ENCODE peak calls at places on chromosomes 5 and 9, in eight cellular contexts. L, W, V, U, G, T, Z and N are unnamed samples. For H3K27me3, the result is how much of the 10 kb centered on the place peaks cover.

GRCh38 chr5:95731571-95732554 is 727 bp downstream of the RHOBTB3 start:
- DNase-seq in L (peak), W (peak), V (peak), U (peak), G (peak), T (no peak), Z (peak), N (peak)

GRCh38 chr5:35308391-35308790 is 78.1 kb upstream of the PRLR start:
- DNase-seq in L (no peak), W (no peak), V (no peak), U (no peak), G (no peak), T (no peak), Z (no peak), N (no peak)

GRCh38 chr5:100877277-100877676 is 25.8 kb downstream of the ST8SIA4 start:
- DNase-seq in L (no peak), W (no peak), V (no peak), U (no peak), G (no peak), T (no peak), Z (no peak), N (no peak)

GRCh38 chr5:157745041-157745456 is 1.5 kb downstream of the LSM11 start:
- DNase-seq in L (no peak), W (no peak), V (no peak), U (no peak), G (no peak), T (no peak), Z (no peak), N (no peak)

GRCh38 chr5:53965459-53965858 is 344.9 kb downstream of the ARL15 start:
- DNase-seq in L (no peak), W (no peak), V (no peak), U (no peak), G (peak), T (no peak), Z (peak), N (no peak)

GRCh38 chr5:151123897-151124751 is 33.5 kb downstream of the ANXA6 start:
- DNase-seq in L (no peak), W (peak), V (no peak), U (no peak), G (peak), T (no peak), Z (peak), N (no peak)

GRCh38 chr5:137487600-137487999 is 11.5 kb downstream of the SPOCK1 start:
- DNase-seq in L (no peak), W (no peak), V (no peak), U (peak), G (peak), T (peak), Z (peak), N (no peak)

GRCh38 chr5:134131165-134131564 is 16.7 kb downstream of the TCF7 start:
- DNase-seq in L (no peak), W (no peak), V (no peak), U (no peak), G (no peak), T (no peak), Z (no peak), N (no peak)

GRCh38 chr9:131278421-131279111 is 2.3 kb upstream of the FAM78A start:
- DNase-seq in L (no peak), W (no peak), V (no peak), U (no peak), G (no peak), T (no peak), Z (no peak), N (no peak)

GRCh38 chr9:131280660-131281059 is 4.3 kb upstream of the FAM78A start:
- DNase-seq in L (no peak), W (no peak), V (no peak), U (no peak), G (no peak), T (no peak), Z (no peak), N (no peak)

GRCh38 chr9:131279196-131279926 is 3.1 kb upstream of the FAM78A start:
- DNase-seq in L (no peak), W (no peak), V (no peak), U (no peak), G (no peak), T (no peak), Z (no peak), N (no peak)

GRCh38 chr9:131281119-131281965 is 5.0 kb upstream of the FAM78A start:
- DNase-seq in L (no peak), W (no peak), V (no peak), U (no peak), G (no peak), T (no peak), Z (no peak), N (no peak)

DNA sequence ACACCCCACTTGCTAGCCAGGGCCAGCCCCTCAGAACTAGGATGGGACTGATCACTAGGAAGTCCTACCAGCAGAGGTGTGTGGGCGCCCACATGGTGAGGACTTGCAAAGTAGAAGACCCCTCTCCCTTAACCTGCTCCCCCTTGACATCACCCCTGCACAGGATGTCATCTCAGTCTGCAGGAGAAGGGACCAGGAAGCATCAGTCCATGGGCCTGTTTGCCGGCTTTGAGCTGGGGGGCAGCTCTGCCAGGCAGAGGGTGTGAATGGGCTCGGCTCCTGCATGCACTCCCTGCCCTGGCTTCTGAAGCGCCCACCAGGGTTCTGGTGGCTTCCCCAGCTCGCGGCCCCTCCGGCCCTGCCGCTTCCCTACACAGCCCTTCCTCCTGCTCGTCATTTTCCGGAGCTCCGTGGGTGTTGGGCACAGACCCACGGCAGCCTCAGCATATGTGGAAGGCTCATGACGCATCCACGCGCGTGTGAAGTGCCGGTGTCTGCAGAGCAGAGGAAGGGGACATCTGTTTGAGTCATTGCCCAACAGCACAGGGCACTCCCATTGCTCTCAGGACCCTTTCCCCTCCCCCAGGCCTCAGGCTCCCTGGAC is 3.7 kb upstream of the FAM78A start:
- DNase-seq in L (no peak), W (no peak), V (no peak), U (no peak), G (no peak), T (no peak), Z (peak), N (no peak)
- H3K27me3 ChIP-seq in L (under half), W (half or more), V (under half), U (half or more), G (under half), T (under half), Z (under half), N (under half)

GRCh38 chr9:38138276-38138675 is 69.2 kb upstream of the SHB start:
- DNase-seq in L (no peak), W (no peak), V (no peak), U (no peak), G (no peak), T (no peak), Z (no peak), N (no peak)
- H3K27me3 ChIP-seq in L (under half), W (under half), V (under half), U (under half), G (under half), T (under half), Z (half or more), N (under half)

GRCh38 chr9:130954317-130954716 is 15.3 kb upstream of the FIBCD1 start:
- DNase-seq in L (no peak), W (no peak), V (no peak), U (no peak), G (no peak), T (no peak), Z (no peak), N (no peak)

GRCh38 chr9:130949188-130950038 is 10.4 kb upstream of the FIBCD1 start:
- DNase-seq in L (no peak), W (no peak), V (no peak), U (no peak), G (no peak), T (no peak), Z (no peak), N (no peak)

GRCh38 chr9:130955947-130956621 is 17.0 kb upstream of the FIBCD1 start:
- DNase-seq in L (no peak), W (no peak), V (no peak), U (no peak), G (no peak), T (no peak), Z (no peak), N (no peak)

GRCh38 chr9:130950039-130950311 is 10.9 kb upstream of the FIBCD1 start:
- DNase-seq in L (no peak), W (no peak), V (no peak), U (no peak), G (no peak), T (no peak), Z (no peak), N (no peak)

GRCh38 chr9:130952065-130952762 is 13.2 kb upstream of the FIBCD1 start:
- DNase-seq in L (no peak), W (no peak), V (no peak), U (no peak), G (no peak), T (no peak), Z (no peak), N (no peak)
- H3K27me3 ChIP-seq in L (under half), W (half or more), V (half or more), U (under half), G (under half), T (under half), Z (under half), N (under half)

GRCh38 chr5:39099831-39100230 is 25.6 kb upstream of the RICTOR start:
- DNase-seq in L (no peak), W (no peak), V (no peak), U (no peak), G (no peak), T (no peak), Z (no peak), N (no peak)
- H3K27me3 ChIP-seq in L (under half), W (under half), V (under half), U (under half), G (under half), T (under half), Z (under half), N (under half)

GRCh38 chr5:141879941-141880738 is 1.9 kb upstream of the PCDH1 start:
- DNase-seq in L (peak), W (no peak), V (no peak), U (no peak), G (no peak), T (no peak), Z (no peak), N (no peak)
- H3K27me3 ChIP-seq in L (under half), W (half or more), V (half or more), U (under half), G (half or more), T (half or more), Z (half or more), N (under half)

DNA sequence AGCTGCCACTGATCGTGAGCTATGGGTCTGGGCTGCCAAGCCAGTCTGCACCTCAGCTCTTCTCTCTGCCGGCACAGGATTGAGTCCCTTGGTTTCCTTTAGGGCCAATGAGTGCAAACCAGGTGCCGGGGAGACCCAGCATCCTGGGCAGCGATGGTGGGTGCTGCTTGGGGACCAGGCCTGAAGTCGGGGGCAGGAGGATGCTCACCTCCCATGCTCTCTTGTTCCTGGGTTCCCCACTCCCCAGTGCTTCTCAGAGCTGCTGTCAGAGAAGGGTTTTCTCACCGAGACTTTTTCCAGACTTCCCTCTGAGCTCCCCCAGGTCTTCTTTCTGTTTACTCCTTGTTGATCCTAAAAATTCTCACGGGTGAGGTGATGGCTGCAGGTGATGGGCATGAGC is 61.2 kb downstream of the IRX1 start:
- DNase-seq in L (no peak), W (no peak), V (no peak), U (no peak), G (no peak), T (no peak), Z (no peak), N (peak)
- H3K27me3 ChIP-seq in L (under half), W (under half), V (under half), U (under half), G (under half), T (under half), Z (under half), N (under half)